ENCODE peak calls at places on chromosomes 1 and 21, in six cellular contexts. W is central memory CD4-positive, alpha-beta T cell; P is activated CD4-positive, alpha-beta memory T cell treated with anti-CD3 and anti-CD28 coated beads, Interleukin-2, amount 10 ng/mL, durations not matched to agents 7 days and 5 days; N is keratinocyte; J is RPMI8226; M is AG10803. G is an unnamed sample.

GRCh38 chr21:20445971-20446370 is 552.2 kb upstream of the NCAM2 start:
- DNase-seq in W (no peak), P (no peak), N (no peak), J (no peak), M (no peak), G (no peak)

GRCh38 chr1:74314438-74314837 is 79.3 kb downstream of the TNNI3K start:
- DNase-seq in W (no peak), P (no peak), N (no peak), J (no peak), M (no peak), G (no peak)

GRCh38 chr1:65393345-65393744 is 27.1 kb upstream of the LEPR start:
- DNase-seq in W (no peak), P (peak), N (no peak), J (no peak), M (peak), G (peak)

GRCh38 chr1:170168263-170168662 is 22.5 kb downstream of the NTMT2 start:
- DNase-seq in W (no peak), P (no peak), N (no peak), J (no peak), M (peak), G (peak)

GRCh38 chr1:156801409-156802121 is 15.1 kb downstream of the SH2D2A start:
- DNase-seq in W (no peak), P (no peak), N (no peak), J (no peak), M (peak), G (peak)

GRCh38 chr1:185646202-185646683 is 87.9 kb upstream of the HMCN1 start:
- DNase-seq in W (no peak), P (no peak), N (peak), J (no peak), M (peak), G (peak)

GRCh38 chr21:34612056-34612455 is 2.9 kb downstream of the RCAN1 start:
- DNase-seq in W (no peak), P (no peak), N (no peak), J (no peak), M (no peak), G (no peak)

GRCh38 chr1:34371829-34372532 is 195.3 kb downstream of the C1orf94 start:
- DNase-seq in W (no peak), P (no peak), N (no peak), J (no peak), M (no peak), G (no peak)

GRCh38 chr1:32361674-32362473 is 411 bp downstream of the FAM229A start:
- DNase-seq in W (no peak), P (no peak), N (no peak), J (no peak), M (no peak), G (peak)

GRCh38 chr1:157155658-157156057 is 17.5 kb upstream of the ETV3 start:
- DNase-seq in W (no peak), P (no peak), N (no peak), J (no peak), M (peak), G (no peak)

GRCh38 chr21:33028271-33028670 is 2.5 kb downstream of the OLIG2 start:
- DNase-seq in W (no peak), P (no peak), N (no peak), J (no peak), M (no peak), G (no peak)

GRCh38 chr1:243475966-243476365 is 220.1 kb downstream of the SDCCAG8 start:
- DNase-seq in W (no peak), P (no peak), N (no peak), J (no peak), M (peak), G (no peak)

GRCh38 chr1:226181996-226182714 is 4.4 kb downstream of the ACBD3 start:
- DNase-seq in W (no peak), P (no peak), N (no peak), J (peak), M (peak), G (peak)

G was measured in adipocyte.